ENCODE peak calls at places on chromosomes 13 and 19, in seven cellular contexts. C is glutamatergic neuron, J is NB4, I is GM06990, B is cardiac muscle cell, U is endothelial cell, D is heart left ventricle. Y is an unnamed sample.

GRCh38 chr13:109096101-109096500 is 466.7 kb downstream of the MYO16 start:
- DNase-seq in C (no peak), J (no peak), I (no peak), B (no peak), U (no peak), D (no peak), Y (no peak)

GRCh38 chr13:111508902-111509509 is 188.6 kb downstream of the TEX29 start:
- DNase-seq in C (no peak), J (no peak), I (no peak), B (no peak), U (no peak), D (no peak), Y (no peak)

GRCh38 chr19:54462713-54463530 is 656 bp downstream of the LENG9 start:
- DNase-seq in C (peak; percentile 72), J (peak; percentile 80), I (peak; percentile 83), B (peak; percentile 81), U (peak; percentile 61), D (peak; percentile 85), Y (peak; percentile 47)

GRCh38 chr19:54388001-54388802 is 23.5 kb upstream of the LAIR1 start:
- DNase-seq in C (no peak), J (peak; percentile 92), I (peak; percentile 72), B (no peak), U (no peak), D (peak; percentile 23), Y (peak; percentile 44)

GRCh38 chr19:40534148-40534547 is 42.5 kb upstream of the SHKBP1 start:
- DNase-seq in C (no peak), J (no peak), I (no peak), B (no peak), U (no peak), D (no peak), Y (no peak)

GRCh38 chr13:52846567-52847321 is 1.7 kb downstream of the PCDH8 start:
- DNase-seq in C (peak; percentile 74), J (no peak), I (no peak), B (peak; percentile 51), U (peak; percentile 86), D (peak; percentile 49), Y (no peak)

GRCh38 chr13:105972811-105973590 is 562.5 kb downstream of the EFNB2 start:
- DNase-seq in C (no peak), J (no peak), I (no peak), B (no peak), U (no peak), D (no peak), Y (no peak)

GRCh38 chr13:23750383-23751121 is 138.6 kb downstream of the MIPEP start:
- DNase-seq in C (no peak), J (no peak), I (no peak), B (no peak), U (no peak), D (no peak), Y (no peak)

GRCh38 chr13:44426461-44426860 is 52.8 kb downstream of the SERP2 start:
- DNase-seq in C (no peak), J (no peak), I (no peak), B (no peak), U (no peak), D (no peak), Y (no peak)

GRCh38 chr19:38213469-38213868 is 10.6 kb downstream of the DPF1 start:
- DNase-seq in C (no peak), J (no peak), I (no peak), B (no peak), U (no peak), D (no peak), Y (no peak)

GRCh38 chr13:76383671-76384461 is 502.3 kb downstream of the KCTD12 start:
- DNase-seq in C (no peak), J (no peak), I (no peak), B (peak; percentile 90), U (no peak), D (peak; percentile 19), Y (no peak)

GRCh38 chr19:2765376-2765775 is 17.7 kb downstream of the SGTA start:
- DNase-seq in C (no peak), J (no peak), I (no peak), B (no peak), U (no peak), D (no peak), Y (no peak)

GRCh38 chr19:17333611-17334413 is 843 bp downstream of the ANO8 start:
- DNase-seq in C (no peak), J (peak; percentile 94), I (peak; percentile 62), B (peak; percentile 89), U (no peak), D (no peak), Y (peak; percentile 68)

GRCh38 chr19:47210689-47211316 is 20.2 kb downstream of the BBC3 start:
- DNase-seq in C (peak; percentile 72), J (peak; percentile 96), I (peak; percentile 38), B (peak; percentile 87), U (peak; percentile 80), D (peak; percentile 77), Y (peak; percentile 78)

GRCh38 chr19:35592226-35592625 is 6.3 kb downstream of the PMIS2 start:
- DNase-seq in C (peak; percentile 19), J (peak; percentile 43), I (no peak), B (peak; percentile 71), U (peak; percentile 16), D (no peak), Y (peak; percentile 66)

GRCh38 chr19:33998739-33999345 is 173.5 kb upstream of the LSM14A start:
- DNase-seq in C (no peak), J (peak; percentile 2), I (no peak), B (peak; percentile 13), U (no peak), D (no peak), Y (no peak)

GRCh38 chr19:33998302-33998701 is 174.0 kb upstream of the LSM14A start:
- DNase-seq in C (no peak), J (no peak), I (no peak), B (no peak), U (no peak), D (no peak), Y (no peak)

DNA sequence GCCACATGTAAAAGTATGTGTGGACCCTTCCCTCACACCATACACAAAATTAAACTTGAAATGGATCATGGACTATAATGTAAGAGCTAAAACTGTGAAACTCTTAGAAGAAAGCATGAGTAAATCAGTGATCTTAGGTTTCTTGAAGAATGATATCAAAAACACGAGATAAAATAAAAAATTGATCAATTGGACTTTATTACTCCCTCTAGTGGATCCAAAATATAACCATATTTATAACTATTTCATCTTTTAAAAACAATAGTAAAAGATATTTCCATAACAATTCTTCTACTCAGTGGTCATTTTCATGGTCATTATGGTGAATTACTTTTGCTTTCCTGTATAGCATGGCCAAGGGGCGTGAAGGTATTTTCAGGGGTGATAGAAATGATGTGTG is 174.6 kb upstream of the LSM14A start:
- DNase-seq in C (no peak), J (no peak), I (no peak), B (no peak), U (no peak), D (no peak), Y (no peak)
- TF ChIP-seq CTCF in C (no peak), J (no peak), I (no peak), B (peak; percentile 14), U (peak; percentile 45), D (peak; percentile 36), Y (no peak)

GRCh38 chr13:57553932-57554331 is 77.6 kb upstream of the PCDH17 start:
- DNase-seq in C (no peak), J (no peak), I (no peak), B (no peak), U (no peak), D (no peak), Y (no peak)

GRCh38 chr13:57552441-57552840 is 79.1 kb upstream of the PCDH17 start:
- DNase-seq in C (no peak), J (no peak), I (no peak), B (no peak), U (no peak), D (no peak), Y (no peak)

GRCh38 chr13:57557979-57558529 is 73.5 kb upstream of the PCDH17 start:
- DNase-seq in C (no peak), J (peak; percentile 35), I (no peak), B (peak; percentile 0), U (no peak), D (no peak), Y (no peak)
- TF ChIP-seq CTCF in C (peak; percentile 80), J (no peak), I (no peak), B (no peak), U (peak; percentile 81), D (no peak), Y (no peak)

GRCh38 chr19:10271543-10272086 is 695 bp downstream of the ICAM1 start:
- DNase-seq in C (no peak), J (peak; percentile 77), I (peak; percentile 72), B (peak; percentile 51), U (no peak), D (no peak), Y (peak; percentile 71)

GRCh38 chr19:10270180-10270615 is 722 bp upstream of the ICAM1 start:
- DNase-seq in C (no peak), J (peak; percentile 100), I (peak; percentile 88), B (peak; percentile 68), U (no peak), D (peak; percentile 80), Y (peak; percentile 79)

GRCh38 chr19:10269333-10270179 is 1.4 kb upstream of the ICAM1 start:
- DNase-seq in C (peak; percentile 86), J (peak; percentile 99), I (peak; percentile 90), B (peak; percentile 88), U (peak; percentile 95), D (peak; percentile 90), Y (peak; percentile 82)

GRCh38 chr19:10268077-10268476 is 2.8 kb upstream of the ICAM1 start:
- DNase-seq in C (no peak), J (peak; percentile 36), I (no peak), B (no peak), U (peak; percentile 44), D (no peak), Y (no peak)

GRCh38 chr19:10270616-10271394 is at the start of gene ICAM1:
- DNase-seq in C (no peak), J (peak; percentile 98), I (peak; percentile 88), B (peak; percentile 95), U (peak; percentile 77), D (peak; percentile 87), Y (peak; percentile 87)
- TF ChIP-seq CTCF in C (no peak), J (peak; percentile 45), I (peak; percentile 5), B (no peak), U (no peak), D (no peak), Y (no peak)

GRCh38 chr19:14116525-14116917 is 1.0 kb downstream of the PRKACA start:
- DNase-seq in C (no peak), J (peak; percentile 54), I (no peak), B (no peak), U (no peak), D (no peak), Y (no peak)

GRCh38 chr19:14114439-14114838 is 3.1 kb downstream of the PRKACA start:
- DNase-seq in C (no peak), J (no peak), I (no peak), B (no peak), U (no peak), D (no peak), Y (no peak)

GRCh38 chr19:14113762-14114414 is 3.7 kb downstream of the PRKACA start:
- DNase-seq in C (peak; percentile 31), J (peak; percentile 49), I (no peak), B (no peak), U (no peak), D (peak; percentile 55), Y (no peak)

GRCh38 chr19:14115761-14116160 is 1.8 kb downstream of the PRKACA start:
- DNase-seq in C (no peak), J (no peak), I (no peak), B (no peak), U (no peak), D (no peak), Y (no peak)

DNA sequence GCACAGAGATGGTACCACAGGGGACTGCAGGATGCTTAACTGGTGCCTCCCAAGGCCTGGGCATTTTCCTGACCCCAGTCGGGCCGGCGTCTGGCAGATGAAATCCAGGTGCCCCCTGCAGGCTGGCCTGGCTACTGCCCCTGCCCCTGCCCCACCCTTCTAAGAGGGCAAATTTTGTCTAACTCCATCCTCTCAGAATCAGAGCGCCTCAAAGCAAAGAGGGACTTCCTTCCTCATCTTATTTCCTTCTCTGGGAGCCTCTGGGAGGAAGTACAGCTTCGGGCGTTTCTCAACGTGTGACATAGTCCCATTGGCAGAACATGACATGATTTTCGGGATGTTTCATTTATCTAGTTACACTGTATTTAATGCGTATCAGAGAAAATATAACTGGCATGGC is 2.7 kb downstream of the PRKACA start:
- DNase-seq in C (peak; percentile 72), J (peak; percentile 59), I (peak; percentile 40), B (peak; percentile 39), U (peak; percentile 72), D (peak; percentile 72), Y (peak; percentile 58)
- TF ChIP-seq CTCF in C (peak; percentile 58), J (peak; percentile 50), I (peak; percentile 75), B (peak; percentile 52), U (peak; percentile 56), D (peak; percentile 68), Y (peak; percentile 42)

Y was measured in GM10248.